ENCODE peak calls at places on chromosomes 11 and 22, in four cellular contexts. U is progenitor cell of endocrine pancreas, B is fibroblast of lung, O is choroid plexus epithelial cell. H is an unnamed sample.
A peak's percentile ranks its signal among the peaks of the same experiment; 100 is the strongest.

GRCh38 chr11:123152951-123153350 is 42.1 kb downstream of the CLMP start:
- DNase-seq in B (no peak), U (no peak), O (no peak), H (no peak)

GRCh38 chr11:114562166-114562916 is 2.7 kb upstream of the NXPE1 start:
- DNase-seq in B (peak; percentile 6), U (no peak), O (peak; percentile 37), H (no peak)

GRCh38 chr11:82174610-82175009 is 559.1 kb downstream of the FAM181B start:
- DNase-seq in B (no peak), U (no peak), O (peak; percentile 0), H (peak; percentile 0)

GRCh38 chr11:125516266-125516665 is 20.2 kb upstream of the FEZ1 start:
- DNase-seq in O (no peak), U (no peak), B (no peak), H (no peak)

GRCh38 chr11:42462558-42463310 is 849.1 kb upstream of the API5 start:
- DNase-seq in O (peak; percentile 14), U (no peak), B (no peak), H (peak; percentile 85)

GRCh38 chr22:27581688-27582087 is 219.9 kb downstream of the MN1 start:
- DNase-seq in U (no peak), B (peak; percentile 75), O (peak; percentile 55), H (no peak)

GRCh38 chr11:45093761-45094455 is 52.5 kb upstream of the PRDM11 start:
- DNase-seq in U (no peak), O (no peak), B (no peak), H (no peak)

GRCh38 chr22:42673898-42674390 is 24.8 kb upstream of the CYB5R3 start:
- DNase-seq in U (no peak), B (peak; percentile 41), O (peak; percentile 24), H (no peak)

GRCh38 chr11:66228521-66228920 is 39.9 kb upstream of the RAB1B start:
- DNase-seq in B (no peak), O (no peak), U (no peak), H (no peak)

GRCh38 chr11:36449566-36450390 is 60.3 kb downstream of the TRAF6 start:
- DNase-seq in U (no peak), O (no peak), B (peak; percentile 25), H (no peak)

GRCh38 chr22:29524440-29525191 is 28.9 kb downstream of the THOC5 start:
- DNase-seq in U (peak; percentile 25), O (peak; percentile 61), B (peak; percentile 11), H (peak; percentile 12)

GRCh38 chr22:47073101-47073500 is 310.7 kb downstream of the TBC1D22A start:
- DNase-seq in U (no peak), O (no peak), B (no peak), H (no peak)

GRCh38 chr22:24588756-24589481 is 4.0 kb downstream of the LRRC75B start:
- DNase-seq in B (no peak), U (no peak), O (no peak), H (no peak)

GRCh38 chr11:44417756-44418437 is 108.0 kb upstream of the ALX4 start:
- DNase-seq in O (no peak), U (no peak), B (no peak), H (no peak)

GRCh38 chr11:19243143-19243542 is 2.4 kb upstream of the E2F8 start:
- DNase-seq in U (no peak), B (no peak), O (no peak), H (no peak)

GRCh38 chr11:118379497-118379896 is 20.1 kb downstream of the UBE4A start:
- DNase-seq in B (no peak), U (no peak), O (no peak), H (no peak)

GRCh38 chr11:34204396-34205279 is 99.2 kb downstream of the NAT10 start:
- DNase-seq in U (no peak), B (no peak), O (no peak), H (no peak)

GRCh38 chr11:28878025-28878424 is 769.8 kb downstream of the METTL15 start:
- DNase-seq in B (no peak), U (no peak), O (peak; percentile 47), H (no peak)

GRCh38 chr22:44925465-44926123 is 84.2 kb downstream of the PHF21B start:
- DNase-seq in U (no peak), O (no peak), B (no peak), H (no peak)

GRCh38 chr11:33000181-33000580 is 15.5 kb upstream of the DEPDC7 start:
- DNase-seq in O (peak; percentile 94), B (peak; percentile 86), U (no peak), H (peak; percentile 80)

GRCh38 chr11:36156486-36157150 is 132.6 kb downstream of the COMMD9 start:
- DNase-seq in B (no peak), O (no peak), U (no peak), H (no peak)

GRCh38 chr11:63888170-63889086 is 28.5 kb downstream of the RCOR2 start:
- DNase-seq in U (no peak), B (peak; percentile 38), O (peak; percentile 65), H (peak; percentile 46)

GRCh38 chr11:96474263-96474662 is 84.5 kb downstream of the JRKL start:
- DNase-seq in B (no peak), O (no peak), U (no peak), H (no peak)

GRCh38 chr11:5037926-5038325 is 8.4 kb upstream of the OR52J3 start:
- DNase-seq in U (no peak), B (no peak), O (no peak), H (no peak)

GRCh38 chr11:67280341-67280790 is 8.7 kb upstream of the ANKRD13D start:
- DNase-seq in U (no peak), B (no peak), O (no peak), H (no peak)

GRCh38 chr22:46358766-46359165 is 23.3 kb downstream of the TRMU start:
- DNase-seq in O (no peak), U (no peak), B (no peak), H (no peak)

GRCh38 chr11:68302256-68303054 is 9.9 kb upstream of the LRP5 start:
- DNase-seq in O (peak; percentile 32), B (peak; percentile 30), U (no peak), H (peak; percentile 17)

GRCh38 chr11:49208006-49208721 is at the start of gene FOLH1:
- DNase-seq in B (peak; percentile 49), U (no peak), O (no peak), H (no peak)

GRCh38 chr22:25514436-25514835 is 50.0 kb upstream of the GRK3 start:
- DNase-seq in U (no peak), B (no peak), O (no peak), H (no peak)

GRCh38 chr11:75283391-75283931 is 42.9 kb downstream of the TPBGL start:
- DNase-seq in O (no peak), B (no peak), U (no peak), H (no peak)

GRCh38 chr11:48307760-48308386 is 1.9 kb downstream of the OR4S1 start:
- DNase-seq in O (peak; percentile 61), U (peak; percentile 16), B (peak; percentile 19), H (peak; percentile 59)

GRCh38 chr11:120108785-120109168 is 29.1 kb downstream of the TRIM29 start:
- DNase-seq in O (no peak), B (no peak), U (no peak), H (no peak)

GRCh38 chr11:116135897-116136296 is 631.7 kb upstream of the CADM1 start:
- DNase-seq in O (no peak), U (no peak), B (no peak), H (no peak)

GRCh38 chr11:124759268-124760204 is 2.6 kb downstream of the ESAM start:
- DNase-seq in B (no peak), O (no peak), U (no peak), H (no peak)

GRCh38 chr11:111555255-111555654 is 14.7 kb downstream of the LAYN start:
- DNase-seq in U (no peak), B (no peak), O (peak; percentile 55), H (peak; percentile 28)

GRCh38 chr11:6619021-6619745 is at the start of gene TPP1:
- DNase-seq in U (peak; percentile 79), B (peak; percentile 95), O (peak; percentile 97), H (peak; percentile 96)

GRCh38 chr11:6616596-6617250 is 2.5 kb downstream of the TPP1 start:
- DNase-seq in B (no peak), U (no peak), O (no peak), H (no peak)

GRCh38 chr11:6615882-6616585 is 3.2 kb downstream of the TPP1 start:
- DNase-seq in U (no peak), O (peak; percentile 55), B (no peak), H (peak; percentile 65)

GRCh38 chr11:6618117-6619020 is 853 bp downstream of the TPP1 start:
- DNase-seq in U (no peak), O (peak; percentile 95), B (peak; percentile 80), H (peak; percentile 80)

DNA sequence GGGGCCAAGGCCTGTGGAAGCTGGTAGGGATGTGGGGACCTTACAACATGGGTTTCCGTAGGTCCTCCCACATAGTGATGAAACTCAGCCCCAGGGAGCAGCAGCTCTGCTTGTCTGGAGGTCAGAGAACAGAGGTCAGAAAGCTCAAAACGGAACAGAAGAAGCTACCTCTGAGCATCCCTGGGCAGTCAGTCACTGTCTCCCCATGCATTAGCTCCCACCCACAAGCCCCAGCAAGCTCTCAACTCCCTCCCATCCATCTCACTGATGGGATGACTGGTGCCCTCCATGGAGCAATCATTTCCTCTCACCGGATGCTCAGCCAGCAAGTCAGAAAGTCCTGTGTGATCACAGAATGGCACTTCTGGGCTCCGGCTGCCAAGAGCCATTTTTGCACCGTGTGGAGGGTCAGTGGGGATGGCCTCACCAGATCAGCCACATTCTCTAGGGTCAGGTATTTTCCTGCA is 1.9 kb downstream of the TPP1 start:
- DNase-seq in B (no peak), O (peak; percentile 71), U (no peak), H (no peak)
- TF ChIP-seq CTCF in B (no peak), O (no peak), U (no peak), H (no peak)

DNA sequence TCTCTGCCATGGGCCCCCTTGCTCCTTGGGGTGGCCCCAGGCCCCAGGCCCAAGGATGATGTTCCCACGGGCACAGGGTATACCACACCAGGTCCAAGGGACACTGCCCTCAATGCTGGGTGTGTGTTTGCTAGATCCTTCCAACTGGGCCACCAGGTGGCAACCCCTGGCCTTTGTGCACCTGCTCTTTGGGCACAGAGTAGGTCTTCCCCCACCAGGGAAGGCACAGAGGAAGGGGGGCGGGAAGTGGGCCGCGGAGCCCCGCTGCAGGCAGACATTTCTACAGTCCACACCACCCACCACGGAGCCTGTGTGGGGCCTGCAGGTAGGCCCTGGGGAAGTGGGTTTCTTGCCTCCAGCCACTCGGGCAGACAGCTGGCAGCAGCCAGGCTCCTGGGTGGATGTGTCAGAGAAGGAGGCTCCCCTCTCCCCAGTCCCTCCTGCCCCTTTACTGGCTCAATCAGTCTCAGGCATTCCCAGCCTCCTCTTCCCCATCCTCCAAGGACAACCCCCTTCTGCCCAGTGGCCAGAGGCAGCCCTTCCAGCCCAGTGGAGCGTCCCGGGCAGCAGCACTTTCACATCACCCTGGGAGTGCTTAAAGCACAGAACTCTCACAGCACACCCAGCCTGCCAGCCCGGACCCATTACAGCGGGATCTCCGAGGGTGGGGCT is 21.6 kb downstream of the MAFF start:
- DNase-seq in U (no peak), O (no peak), B (no peak), H (no peak)
- TF ChIP-seq CTCF in U (no peak), O (no peak), B (no peak), H (no peak)

DNA sequence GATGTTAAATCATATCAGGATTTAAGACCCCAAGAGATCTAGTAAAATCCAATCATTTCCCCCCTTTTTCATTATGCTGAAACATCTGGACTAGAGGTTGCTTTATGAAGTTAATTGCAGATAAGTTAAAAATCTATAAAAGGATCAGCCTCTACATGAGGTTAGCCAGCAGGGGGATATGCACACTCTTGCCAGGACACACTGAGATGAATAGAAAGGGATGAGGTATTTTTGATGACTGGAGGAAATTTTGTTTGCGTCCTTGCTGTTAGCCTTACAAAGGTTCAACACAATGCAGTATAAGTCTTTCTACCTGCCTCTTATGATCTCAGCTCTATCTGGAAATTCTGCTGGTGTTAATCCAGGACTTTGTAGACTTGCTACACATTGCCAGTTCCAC is 1034.3 kb downstream of the LRRC4C start:
- DNase-seq in O (no peak), B (no peak), U (no peak), H (no peak)
- TF ChIP-seq CTCF in O (peak; percentile 13), B (peak; percentile 18), U (peak; percentile 11), H (peak; percentile 9)

GRCh38 chr11:60871378-60872061 is 4.2 kb downstream of the ZP1 start:
- DNase-seq in B (peak; percentile 51), O (peak; percentile 77), U (no peak), H (peak; percentile 38)
- TF ChIP-seq CTCF in B (no peak), O (peak; percentile 54), U (no peak), H (peak; percentile 56)